ENCODE peak calls at places on chromosomes 16 and 17, in eight cellular contexts. I, W, F, P, M, L, C and O are unnamed samples.

GRCh38 chr17:80877829-80878303 is 113.8 kb upstream of the CHMP6 start:
- DNase-seq in P (no peak), I (peak), M (no peak), F (no peak), W (no peak), C (no peak), L (peak), O (no peak)

GRCh38 chr16:11207646-11208045 is 48.4 kb downstream of the SOCS1 start:
- DNase-seq in M (no peak), P (peak), I (no peak), L (no peak), C (no peak), F (no peak), W (no peak), O (no peak)

GRCh38 chr17:81491193-81491592 is 21.4 kb downstream of the ACTG1 start:
- DNase-seq in C (no peak), F (peak), I (no peak), L (no peak), P (no peak), W (no peak), M (no peak), O (no peak)

GRCh38 chr17:77327566-77328463 is 187.0 kb downstream of the SEC14L1 start:
- DNase-seq in I (no peak), F (no peak), M (no peak), W (no peak), P (no peak), L (peak), C (no peak), O (no peak)

GRCh38 chr17:4535667-4536258 is 19.4 kb downstream of the MYBBP1A start:
- DNase-seq in F (no peak), M (peak), W (no peak), P (no peak), I (no peak), C (no peak), L (peak), O (no peak)

GRCh38 chr16:27366687-27367462 is 35.1 kb upstream of the IL21R start:
- DNase-seq in M (no peak), L (no peak), I (no peak), C (no peak), P (peak), F (no peak), W (no peak), O (no peak)

GRCh38 chr16:11395008-11395948 is 50.0 kb downstream of the RMI2 start:
- DNase-seq in I (no peak), F (no peak), P (no peak), W (no peak), M (no peak), L (peak), C (no peak), O (no peak)

GRCh38 chr16:50637716-50638602 is 43.2 kb downstream of the SNX20 start:
- DNase-seq in M (no peak), L (no peak), W (no peak), P (no peak), F (no peak), C (no peak), I (no peak), O (no peak)

GRCh38 chr17:67999291-67999911 is 3.1 kb upstream of the C17orf58 start:
- DNase-seq in W (no peak), C (peak), M (no peak), L (no peak), P (peak), I (no peak), F (peak), O (no peak)

GRCh38 chr17:19346351-19347255 is 15.9 kb downstream of the B9D1 start:
- DNase-seq in M (no peak), F (peak), P (peak), W (peak), L (peak), C (peak), I (peak), O (no peak)

GRCh38 chr16:79599256-79599836 is 1.2 kb downstream of the MAF start:
- DNase-seq in P (peak), F (no peak), C (no peak), M (peak), L (peak), I (peak), W (no peak), O (peak)

DNA sequence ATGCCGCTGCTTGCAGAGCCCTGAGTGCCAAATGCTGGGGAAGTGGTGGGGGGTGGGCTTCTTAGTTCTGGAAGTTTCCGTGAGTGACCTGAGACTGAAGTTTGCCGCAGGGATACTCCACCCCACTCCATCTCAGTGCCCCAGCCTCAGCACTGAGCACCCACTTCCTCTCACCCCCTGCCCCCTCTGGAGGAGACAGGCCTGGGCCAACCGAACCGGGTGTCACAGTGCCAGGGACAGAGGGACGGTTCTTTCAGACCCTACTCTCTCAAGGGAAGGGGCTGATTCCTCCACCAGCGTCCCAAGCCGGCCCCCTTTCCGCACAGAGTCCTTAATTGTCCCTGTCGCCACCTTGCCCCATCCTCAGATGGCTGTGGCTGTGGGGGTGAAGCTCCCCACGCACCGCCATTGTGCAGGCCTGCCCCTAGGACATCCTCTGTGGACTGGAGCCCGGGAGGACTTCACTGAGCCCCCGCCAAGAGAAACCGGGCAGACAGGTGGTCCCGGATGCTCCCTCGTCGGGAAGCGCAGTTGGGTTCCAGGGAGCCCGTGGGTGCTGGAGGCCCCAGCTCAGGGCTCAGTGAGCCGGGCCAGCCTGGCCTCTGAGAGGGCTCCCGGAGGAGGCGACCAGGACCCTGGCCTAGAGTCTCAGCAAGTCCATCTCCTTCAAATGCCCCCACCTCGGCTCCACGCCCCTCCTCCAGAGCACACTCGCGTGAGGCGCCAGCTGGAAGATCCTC is 1.6 kb upstream of the KREMEN2 start:
- DNase-seq in M (no peak), C (no peak), W (no peak), F (no peak), P (no peak), L (peak), I (no peak), O (no peak)
- H3K27ac ChIP-seq in M (no peak), C (no peak), W (no peak), F (no peak), P (no peak), L (no peak), I (no peak), O (no peak)

GRCh38 chr17:10031606-10032005 is 126.5 kb upstream of the RCVRN start:
- DNase-seq in C (no peak), P (no peak), I (no peak), L (no peak), F (no peak), W (no peak), M (no peak), O (no peak)
- H3K27ac ChIP-seq in C (no peak), P (no peak), I (peak), L (no peak), F (no peak), W (no peak), M (no peak), O (no peak)

DNA sequence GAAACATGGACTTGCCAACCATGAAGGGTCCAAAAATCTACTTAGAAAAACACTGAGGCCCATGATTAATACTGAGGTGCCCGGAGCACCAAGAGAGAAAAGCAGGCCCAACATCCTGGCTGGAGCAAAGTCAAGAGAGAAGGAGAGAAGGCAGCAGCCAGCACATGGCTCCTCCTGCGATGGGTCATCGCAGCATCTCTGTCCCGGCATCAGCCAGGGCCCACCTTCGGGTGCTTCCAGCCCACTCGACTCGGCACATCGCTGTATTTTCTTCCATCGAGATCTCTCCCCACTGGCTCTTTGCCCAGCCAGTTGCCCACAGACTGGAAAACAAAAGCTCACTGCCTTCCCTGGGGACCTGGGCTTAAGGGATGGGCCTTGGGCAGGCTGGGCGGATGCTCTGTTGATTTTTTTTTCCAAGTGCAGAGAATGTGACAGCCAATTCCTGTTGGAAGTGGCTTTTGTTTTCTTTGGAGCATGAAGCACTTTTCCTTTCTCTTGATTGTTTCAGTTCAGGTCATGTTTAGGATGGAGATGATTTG is 58.1 kb downstream of the CYB5B start:
- DNase-seq in F (no peak), P (peak), C (peak), I (peak), W (no peak), M (no peak), L (peak), O (no peak)
- H3K27ac ChIP-seq in F (no peak), P (peak), C (peak), I (peak), W (peak), M (no peak), L (peak), O (no peak)

GRCh38 chr16:19885456-19886060 is 910 bp upstream of the GPRC5B start:
- DNase-seq in P (no peak), W (no peak), M (peak), F (no peak), C (no peak), L (no peak), I (peak), O (no peak)

GRCh38 chr16:19883296-19883951 is 1.2 kb downstream of the GPRC5B start:
- DNase-seq in W (no peak), P (peak), F (no peak), C (peak), I (peak), L (peak), M (peak), O (no peak)

GRCh38 chr16:19886061-19886792 is 1.6 kb upstream of the GPRC5B start:
- DNase-seq in F (peak), C (peak), L (peak), I (peak), M (peak), W (no peak), P (peak), O (peak)

GRCh38 chr16:19884021-19884485 is 595 bp downstream of the GPRC5B start:
- DNase-seq in M (peak), P (peak), W (no peak), L (peak), C (no peak), F (no peak), I (peak), O (no peak)

DNA sequence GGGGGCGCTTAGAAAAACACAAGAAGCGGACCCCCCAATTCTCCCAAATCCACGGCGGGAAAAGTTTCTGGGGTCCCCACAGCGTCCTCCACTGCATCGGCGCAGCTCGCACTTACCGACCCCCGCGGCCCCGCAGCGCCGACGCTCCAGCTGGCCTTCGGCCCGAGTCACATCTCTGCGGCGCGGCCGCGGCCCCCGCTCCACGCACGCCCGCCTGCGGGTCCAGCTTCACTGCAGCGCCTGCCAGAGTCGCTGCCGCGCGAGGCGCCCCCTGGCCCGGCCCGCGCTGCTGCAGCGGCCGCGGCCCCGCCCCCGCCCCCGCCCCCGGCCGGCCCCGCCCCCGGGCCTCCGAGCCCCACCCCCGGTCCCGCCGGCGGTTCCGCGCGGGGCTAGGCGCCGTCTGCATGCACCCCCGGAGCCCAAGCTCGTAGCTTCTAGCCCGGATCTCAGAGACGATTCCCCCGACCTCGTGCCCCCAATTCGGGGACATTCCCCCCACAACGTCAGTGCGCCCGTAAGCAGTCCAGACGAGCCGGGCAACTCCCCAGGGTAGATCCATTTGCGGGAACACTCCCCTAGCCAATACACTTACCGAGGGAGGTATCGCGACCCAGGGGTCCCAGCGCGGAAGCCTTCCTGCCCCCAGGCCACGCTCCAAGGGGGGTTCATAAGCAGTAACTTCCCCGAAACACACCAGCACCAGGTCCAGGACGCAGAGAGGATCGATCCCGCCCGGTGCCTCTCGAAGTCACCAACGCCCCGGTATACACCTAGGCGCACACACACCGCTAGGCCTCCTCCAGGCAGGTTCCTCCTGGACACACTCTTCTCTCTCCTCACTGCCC is at the start of gene GPRC5B:
- DNase-seq in W (no peak), I (peak), L (peak), M (peak), C (peak), P (peak), F (peak), O (peak)
- H3K27ac ChIP-seq in W (peak), I (peak), L (peak), M (peak), C (no peak), P (no peak), F (no peak), O (no peak)

GRCh38 chr17:29731589-29731929 is 108.8 kb upstream of the CORO6 start:
- DNase-seq in L (no peak), P (no peak), I (no peak), W (no peak), C (no peak), F (no peak), M (no peak), O (no peak)

GRCh38 chr17:29733151-29733550 is 110.4 kb upstream of the CORO6 start:
- DNase-seq in I (no peak), F (peak), C (peak), W (no peak), L (no peak), M (no peak), P (peak), O (no peak)

GRCh38 chr17:29734640-29735039 is 111.9 kb upstream of the CORO6 start:
- DNase-seq in F (no peak), M (no peak), I (no peak), W (no peak), L (no peak), P (no peak), C (peak), O (no peak)

GRCh38 chr17:29732613-29733012 is 109.9 kb upstream of the CORO6 start:
- DNase-seq in I (no peak), L (no peak), M (no peak), C (peak), P (no peak), W (no peak), F (peak), O (no peak)

GRCh38 chr17:29732209-29732608 is 109.5 kb upstream of the CORO6 start:
- DNase-seq in W (no peak), P (no peak), F (no peak), I (no peak), M (no peak), C (no peak), L (no peak), O (no peak)
- H3K27ac ChIP-seq in W (no peak), P (no peak), F (peak), I (peak), M (no peak), C (peak), L (no peak), O (no peak)

GRCh38 chr17:50641339-50641725 is 6.7 kb downstream of the ABCC3 start:
- DNase-seq in L (no peak), P (no peak), I (no peak), F (no peak), W (no peak), M (no peak), C (no peak), O (no peak)
- H3K27ac ChIP-seq in L (no peak), P (no peak), I (no peak), F (peak), W (no peak), M (no peak), C (peak), O (no peak)

GRCh38 chr16:3274947-3275346 is 8.3 kb upstream of the ZNF263 start:
- DNase-seq in F (no peak), I (no peak), P (no peak), M (no peak), C (no peak), W (no peak), L (no peak), O (no peak)

GRCh38 chr16:3276679-3277078 is 6.6 kb upstream of the ZNF263 start:
- DNase-seq in W (no peak), P (no peak), M (no peak), L (no peak), F (no peak), I (no peak), C (no peak), O (no peak)

GRCh38 chr16:3274490-3274889 is 8.8 kb upstream of the ZNF263 start:
- DNase-seq in P (no peak), C (peak), L (no peak), F (peak), M (no peak), W (no peak), I (no peak), O (no peak)
- H3K27ac ChIP-seq in P (no peak), C (no peak), L (no peak), F (no peak), M (no peak), W (no peak), I (no peak), O (no peak)

DNA sequence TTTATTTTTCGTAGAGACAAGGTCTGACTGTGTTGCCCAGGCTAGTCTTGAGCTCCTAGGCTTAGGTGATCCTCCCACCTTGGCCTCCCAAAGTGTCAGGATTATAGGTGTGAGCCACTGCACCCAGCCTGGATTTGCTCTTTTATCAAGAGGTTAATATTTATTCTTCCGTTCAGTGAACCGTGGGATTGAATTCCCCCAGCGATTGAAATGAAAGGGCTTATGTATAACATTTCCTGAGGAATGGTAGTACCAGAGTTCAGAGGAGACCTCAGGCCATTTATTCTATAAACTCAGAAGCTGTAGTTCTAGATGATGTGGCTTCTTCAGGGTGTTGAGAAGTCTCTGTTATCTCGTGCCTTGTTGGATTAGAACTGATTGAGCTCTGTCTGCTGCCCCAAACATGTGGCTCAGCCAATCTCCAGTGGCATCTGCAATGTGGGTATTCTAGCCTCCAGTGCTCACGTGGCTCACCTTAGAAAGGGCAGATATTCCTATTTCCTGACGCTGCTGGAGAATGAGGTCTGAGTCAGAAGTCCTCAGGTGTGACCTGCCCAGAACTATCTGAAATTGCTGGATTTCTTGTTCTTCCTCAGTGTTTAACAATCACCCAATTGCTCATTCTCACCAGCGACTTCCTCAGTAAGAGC is 22.5 kb downstream of the HMOX2 start:
- DNase-seq in W (no peak), I (no peak), F (peak), C (no peak), M (no peak), L (no peak), P (no peak), O (no peak)
- H3K27ac ChIP-seq in W (no peak), I (no peak), F (no peak), C (no peak), M (no peak), L (peak), P (no peak), O (no peak)

GRCh38 chr17:44110011-44110686 is 13.3 kb downstream of the HDAC5 start:
- DNase-seq in F (no peak), L (peak), P (no peak), M (no peak), I (no peak), C (no peak), W (no peak), O (no peak)
- H3K27ac ChIP-seq in F (no peak), L (peak), P (peak), M (no peak), I (peak), C (peak), W (peak), O (no peak)

GRCh38 chr16:53833145-53833544 is 129.2 kb downstream of the FTO start:
- DNase-seq in W (no peak), I (no peak), P (no peak), L (no peak), C (no peak), F (no peak), M (no peak), O (no peak)
- H3K27ac ChIP-seq in W (no peak), I (no peak), P (no peak), L (no peak), C (no peak), F (no peak), M (no peak), O (no peak)